ENCODE peak calls at places on chromosomes 3 and 15, in nine cellular contexts. K is dermis blood vessel endothelial cell, T is heart right ventricle, E is GM13976, M is astrocyte of the hippocampus, Y is NCI-H1092 treated with DMSO at 0.1 percent for 48 hours, X is psoas muscle, D is HFFc6, Q is T-helper 2 cell. I is an unnamed sample.

GRCh38 chr15:50380089-50380488 is 25.1 kb upstream of the GABPB1 start:
- DNase-seq in K (no peak), T (no peak), E (no peak), M (peak), Y (no peak), X (no peak), D (peak), Q (no peak), I (no peak)

GRCh38 chr3:36944641-36945270 is at the start of gene TRANK1:
- DNase-seq in K (peak), T (peak), E (peak), M (peak), Y (peak), X (peak), D (no peak), Q (peak), I (no peak)

GRCh38 chr3:169118666-169119370 is 544.7 kb downstream of the MECOM start:
- DNase-seq in K (peak), T (no peak), E (no peak), M (peak), Y (no peak), X (no peak), D (peak), Q (no peak), I (no peak)

GRCh38 chr15:96146711-96147110 is 183.8 kb upstream of the NR2F2 start:
- DNase-seq in K (no peak), T (no peak), E (no peak), M (no peak), Y (no peak), X (no peak), D (no peak), Q (no peak), I (no peak)

GRCh38 chr15:59349715-59350420 is 22.8 kb downstream of the MYO1E start:
- DNase-seq in K (peak), T (peak), E (peak), M (peak), Y (no peak), X (peak), D (peak), Q (no peak), I (no peak)

GRCh38 chr3:40337136-40338108 is 27.9 kb downstream of the EIF1B start:
- DNase-seq in K (no peak), T (no peak), E (peak), M (no peak), Y (no peak), X (no peak), D (no peak), Q (no peak), I (no peak)

GRCh38 chr15:70492240-70493177 is 270.8 kb downstream of the UACA start:
- DNase-seq in K (peak), T (peak), E (peak), M (peak), Y (no peak), X (peak), D (peak), Q (peak), I (no peak)

GRCh38 chr3:193665370-193665989 is 72.5 kb downstream of the OPA1 start:
- DNase-seq in K (peak), T (no peak), E (no peak), M (peak), Y (peak), X (no peak), D (peak), Q (no peak), I (no peak)

GRCh38 chr15:68374346-68374745 is 57.6 kb downstream of the ITGA11 start:
- DNase-seq in K (no peak), T (no peak), E (no peak), M (no peak), Y (no peak), X (no peak), D (no peak), Q (no peak), I (no peak)